ENCODE peak calls at places on chromosome 16, in five cellular contexts. E is Peyer's patch, I is HCT116, K is uterus, C is NB4. J is an unnamed sample.

GRCh38 chr16:28494141-28494851 is at the start of gene APOBR:
- DNase-seq in E (peak; percentile 93), I (no peak), K (no peak), C (peak; percentile 99), J (no peak)

GRCh38 chr16:56623637-56624036 is 1.9 kb upstream of the MT1E start:
- DNase-seq in E (no peak), I (no peak), K (no peak), C (no peak), J (no peak)

GRCh38 chr16:19282101-19282500 is 3.4 kb upstream of the CLEC19A start:
- DNase-seq in E (no peak), I (no peak), K (no peak), C (no peak), J (no peak)

GRCh38 chr16:56281256-56281805 is 90.0 kb downstream of the GNAO1 start:
- DNase-seq in E (no peak), I (no peak), K (no peak), C (peak; percentile 26), J (no peak)

GRCh38 chr16:72739577-72739976 is 308.4 kb downstream of the ZFHX3 start:
- DNase-seq in E (no peak), I (no peak), K (no peak), C (no peak), J (no peak)

GRCh38 chr16:77221482-77221881 is 22.3 kb downstream of the SYCE1L start:
- DNase-seq in E (no peak), I (no peak), K (no peak), C (no peak), J (no peak)

GRCh38 chr16:74627506-74628220 is 20.7 kb upstream of the GLG1 start:
- DNase-seq in E (no peak), I (no peak), K (peak; percentile 61), C (no peak), J (no peak)

GRCh38 chr16:20385844-20386832 is 18.4 kb downstream of the PDILT start:
- DNase-seq in E (peak; percentile 25), I (peak; percentile 35), K (peak; percentile 66), C (peak; percentile 47), J (peak; percentile 74)

GRCh38 chr16:72847187-72848044 is 200.5 kb downstream of the ZFHX3 start:
- DNase-seq in E (no peak), I (no peak), K (no peak), C (peak; percentile 65), J (no peak)

GRCh38 chr16:17149904-17150483 is 320.8 kb downstream of the XYLT1 start:
- DNase-seq in E (no peak), I (no peak), K (no peak), C (peak; percentile 43), J (no peak)

GRCh38 chr16:89169778-89170177 is 1.8 kb upstream of the CDH15 start:
- DNase-seq in E (no peak), I (no peak), K (no peak), C (no peak), J (no peak)

GRCh38 chr16:86457621-86458456 is 52.5 kb upstream of the FOXF1 start:
- DNase-seq in E (no peak), I (no peak), K (no peak), C (no peak), J (peak; percentile 94)

GRCh38 chr16:75254359-75254837 is 3.0 kb upstream of the BCAR1 start:
- DNase-seq in E (no peak), I (no peak), K (peak; percentile 33), C (no peak), J (peak; percentile 66)

GRCh38 chr16:55487048-55487803 is 8.2 kb downstream of the MMP2 start:
- DNase-seq in E (no peak), I (no peak), K (peak; percentile 90), C (no peak), J (peak; percentile 90)

GRCh38 chr16:19589771-19590302 is 34.3 kb downstream of the VPS35L start:
- DNase-seq in E (no peak), I (no peak), K (no peak), C (no peak), J (no peak)

GRCh38 chr16:47310792-47311211 is 150.1 kb downstream of the ITFG1 start:
- DNase-seq in E (no peak), I (no peak), K (no peak), C (no peak), J (no peak)

GRCh38 chr16:21150375-21151001 is at the start of gene DNAH3:
- DNase-seq in E (no peak), I (no peak), K (no peak), C (no peak), J (no peak)

GRCh38 chr16:52191533-52192134 is 355.3 kb downstream of the TOX3 start:
- DNase-seq in E (peak; percentile 33), I (peak; percentile 29), K (peak; percentile 40), C (peak; percentile 69), J (peak; percentile 70)

GRCh38 chr16:50820225-50820624 is 78.3 kb downstream of the CYLD start:
- DNase-seq in E (no peak), I (no peak), K (no peak), C (no peak), J (no peak)

GRCh38 chr16:165539-166374 is at the start of gene HBM:
- DNase-seq in E (no peak), I (no peak), K (no peak), C (no peak), J (no peak)

GRCh38 chr16:54525104-54525503 is 238.5 kb upstream of the IRX3 start:
- DNase-seq in E (no peak), I (no peak), K (no peak), C (no peak), J (no peak)

GRCh38 chr16:71883849-71884638 is at the start of gene ZNF821:
- DNase-seq in E (peak; percentile 86), I (no peak), K (peak; percentile 82), C (peak; percentile 82), J (peak; percentile 86)

GRCh38 chr16:10625595-10626357 is 45.4 kb upstream of the EMP2 start:
- DNase-seq in E (no peak), I (no peak), K (no peak), C (peak; percentile 78), J (no peak)

GRCh38 chr16:63652091-63652490 is 1469.8 kb downstream of the CDH11 start:
- DNase-seq in E (no peak), I (no peak), K (no peak), C (no peak), J (no peak)

GRCh38 chr16:27692576-27692975 is 142.6 kb downstream of the KATNIP start:
- DNase-seq in E (no peak), I (no peak), K (no peak), C (no peak), J (no peak)

GRCh38 chr16:81994485-81994884 is 16.8 kb downstream of the SDR42E1 start:
- DNase-seq in E (no peak), I (no peak), K (no peak), C (peak; percentile 18), J (no peak)

DNA sequence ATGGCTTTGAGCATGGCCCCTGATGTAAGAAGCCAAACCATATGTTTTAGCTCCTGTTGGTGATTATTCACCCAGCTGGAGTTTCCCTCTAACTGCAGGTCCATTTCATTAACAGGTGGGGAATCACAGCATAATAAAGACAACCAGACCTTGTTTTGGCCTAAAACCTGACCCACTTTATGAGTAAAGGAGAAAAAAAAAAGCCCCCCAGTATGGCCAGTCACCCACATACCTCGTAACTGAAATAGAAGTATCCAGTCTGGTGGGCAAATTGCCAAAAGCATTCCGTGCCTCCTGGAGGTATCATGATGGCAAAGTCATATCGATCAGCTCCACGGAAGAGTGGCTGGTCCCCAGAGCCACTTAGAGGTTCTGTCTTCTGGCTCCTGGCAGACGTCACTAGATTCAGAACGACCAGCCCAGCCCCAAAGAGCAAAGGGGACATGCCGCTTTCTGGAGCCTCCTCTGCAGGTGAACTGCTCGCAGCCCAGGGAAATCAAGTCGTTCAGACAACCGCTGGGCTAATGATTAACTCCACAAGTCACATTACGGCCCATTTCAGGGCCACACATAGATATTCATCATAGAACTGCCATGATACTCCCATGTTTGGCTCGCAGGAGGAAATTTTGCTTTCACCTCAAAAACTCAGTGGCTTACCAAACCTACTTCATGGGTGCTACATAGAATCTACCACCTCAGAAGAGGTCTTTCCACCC is at the start of gene TMED6:
- DNase-seq in E (no peak), I (no peak), K (no peak), C (no peak), J (no peak)
- TF ChIP-seq POLR2A in E (no peak), I (no peak), K (no peak), C (no peak), J (no peak)

GRCh38 chr16:15054357-15055140 is 1.3 kb downstream of the NTAN1 start:
- DNase-seq in E (no peak), I (no peak), K (no peak), C (no peak), J (no peak)

GRCh38 chr16:15053904-15054303 is 2.0 kb downstream of the NTAN1 start:
- DNase-seq in E (no peak), I (no peak), K (no peak), C (no peak), J (no peak)

GRCh38 chr16:15052747-15053476 is 3.0 kb downstream of the NTAN1 start:
- DNase-seq in E (no peak), I (no peak), K (no peak), C (peak; percentile 74), J (no peak)

GRCh38 chr16:15049581-15050180 is 6.2 kb downstream of the NTAN1 start:
- DNase-seq in E (no peak), I (no peak), K (no peak), C (no peak), J (no peak)

DNA sequence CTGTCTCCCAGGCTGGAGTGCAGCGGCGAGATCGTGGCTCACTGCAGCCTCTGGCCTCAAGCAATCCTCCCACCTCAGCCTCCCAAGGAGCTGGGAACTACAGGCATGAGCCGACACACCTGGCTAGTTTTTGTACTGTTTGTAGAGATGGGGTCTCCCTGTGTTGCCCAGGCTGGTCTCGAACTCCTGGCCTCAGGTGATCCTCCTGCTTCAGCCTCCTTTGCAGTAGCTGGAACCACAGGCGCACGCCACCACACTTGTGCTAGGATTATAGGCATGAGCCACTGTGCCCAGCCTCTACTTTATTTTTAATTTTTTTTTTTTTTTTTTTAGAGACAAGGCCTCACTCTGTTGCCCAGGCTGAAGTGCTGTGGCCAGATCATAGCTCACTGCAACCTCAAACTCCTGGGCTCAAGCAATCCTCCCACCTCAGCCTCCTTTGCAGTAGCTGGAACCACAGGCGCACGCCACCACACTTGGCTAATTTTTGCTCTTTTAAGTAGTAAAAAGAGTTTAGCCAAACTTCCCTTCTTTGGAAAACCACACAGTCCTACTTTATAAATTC is 4.4 kb downstream of the NTAN1 start:
- DNase-seq in E (no peak), I (no peak), K (no peak), C (no peak), J (no peak)
- H3K4me3 ChIP-seq in E (no peak overlapping the region), I (no peak overlapping the region), K (no peak overlapping the region), C (no peak overlapping the region), J (no peak overlapping the region)

GRCh38 chr16:11851301-11852091 is at the start of gene RSL1D1:
- DNase-seq in E (peak; percentile 85), I (peak; percentile 84), K (peak; percentile 87), C (peak; percentile 96), J (peak; percentile 96)
- TF ChIP-seq POLR2A in E (peak; percentile 72), I (peak; percentile 87), K (peak; percentile 68), C (peak; percentile 93), J (peak; percentile 83)

GRCh38 chr16:66845791-66846221 is 1.6 kb downstream of the CA7 start:
- DNase-seq in E (no peak), I (no peak), K (no peak), C (no peak), J (no peak)

GRCh38 chr16:66846266-66846665 is 2.1 kb downstream of the CA7 start:
- DNase-seq in E (no peak), I (no peak), K (no peak), C (no peak), J (no peak)

GRCh38 chr16:66844342-66845079 is at the start of gene CA7:
- DNase-seq in E (no peak), I (no peak), K (no peak), C (no peak), J (no peak)

GRCh38 chr16:66844009-66844341 is 239 bp upstream of the CA7 start:
- DNase-seq in E (no peak), I (no peak), K (no peak), C (no peak), J (no peak)

GRCh38 chr16:66845080-66845410 is 831 bp downstream of the CA7 start:
- DNase-seq in E (no peak), I (no peak), K (no peak), C (no peak), J (no peak)
- H3K4me3 ChIP-seq in E (no peak overlapping the region), I (no peak overlapping the region), K (no peak overlapping the region), C (no peak overlapping the region), J (peak overlapping the region; percentile 54)

J was measured in sigmoid colon.